ENCODE peak calls at places on chromosomes 6 and 20, in four cellular contexts. One of them, this sample, is unnamed.
A peak's percentile ranks its signal among the peaks of the same experiment; 100 is the strongest.

GRCh38 chr6:127148511-127148910 is 30.0 kb downstream of the RSPO3 start:
- DNase-seq in fibroblast of lung: peak; percentile 26
- DNase-seq in OCI-LY7: no peak
- DNase-seq in HepG2: no peak
- DNase-seq in this sample: no peak

GRCh38 chr20:33188421-33188820 is 20.5 kb downstream of the BPIFA2 start:
- DNase-seq in fibroblast of lung: no peak
- DNase-seq in OCI-LY7: no peak
- DNase-seq in HepG2: no peak
- DNase-seq in this sample: no peak

GRCh38 chr6:26286168-26286854 is 78.7 kb upstream of the BTN3A2 start:
- DNase-seq in fibroblast of lung: peak; percentile 51
- DNase-seq in OCI-LY7: peak; percentile 82
- DNase-seq in HepG2: peak; percentile 63
- DNase-seq in this sample: peak; percentile 59

GRCh38 chr6:38167598-38167997 is 348.1 kb downstream of the ZFAND3 start:
- DNase-seq in fibroblast of lung: no peak
- DNase-seq in OCI-LY7: no peak
- DNase-seq in HepG2: no peak
- DNase-seq in this sample: no peak

GRCh38 chr6:2110504-2110903 is 134.9 kb downstream of the GMDS start:
- DNase-seq in fibroblast of lung: peak; percentile 2
- DNase-seq in OCI-LY7: no peak
- DNase-seq in HepG2: no peak
- DNase-seq in this sample: no peak

GRCh38 chr6:29967379-29968010 is 25.2 kb downstream of the HLA-A start:
- DNase-seq in fibroblast of lung: peak; percentile 6
- DNase-seq in OCI-LY7: peak; percentile 61
- DNase-seq in HepG2: peak; percentile 81
- DNase-seq in this sample: peak; percentile 60

GRCh38 chr6:24932832-24933231 is 2.9 kb downstream of the RIPOR2 start:
- DNase-seq in fibroblast of lung: peak; percentile 66
- DNase-seq in OCI-LY7: peak; percentile 51
- DNase-seq in HepG2: no peak
- DNase-seq in this sample: peak; percentile 14

GRCh38 chr6:83417880-83418663 is 12.8 kb downstream of the ME1 start:
- DNase-seq in fibroblast of lung: peak; percentile 59
- DNase-seq in OCI-LY7: peak; percentile 10
- DNase-seq in HepG2: peak; percentile 27
- DNase-seq in this sample: peak; percentile 38

GRCh38 chr6:47014401-47014800 is 27.7 kb downstream of the ADGRF1 start:
- DNase-seq in fibroblast of lung: no peak
- DNase-seq in OCI-LY7: no peak
- DNase-seq in HepG2: no peak
- DNase-seq in this sample: no peak

GRCh38 chr6:157599191-157599590 is 218.2 kb downstream of the ZDHHC14 start:
- DNase-seq in fibroblast of lung: no peak
- DNase-seq in OCI-LY7: peak; percentile 68
- DNase-seq in HepG2: no peak
- DNase-seq in this sample: no peak

GRCh38 chr6:96836579-96837137 is 619 bp downstream of the GPR63 start:
- DNase-seq in fibroblast of lung: peak; percentile 12
- DNase-seq in OCI-LY7: no peak
- DNase-seq in HepG2: no peak
- DNase-seq in this sample: peak; percentile 24

GRCh38 chr6:46756469-46757205 is 9.9 kb downstream of the ANKRD66 start:
- DNase-seq in fibroblast of lung: peak; percentile 10
- DNase-seq in OCI-LY7: no peak
- DNase-seq in HepG2: no peak
- DNase-seq in this sample: no peak

GRCh38 chr20:64163776-64164122 is 503 bp upstream of the MYT1 start:
- DNase-seq in fibroblast of lung: no peak
- DNase-seq in OCI-LY7: no peak
- DNase-seq in HepG2: no peak
- DNase-seq in this sample: no peak

GRCh38 chr6:110493253-110493800 is 16.9 kb upstream of the SLC22A16 start:
- DNase-seq in fibroblast of lung: no peak
- DNase-seq in OCI-LY7: no peak
- DNase-seq in HepG2: no peak
- DNase-seq in this sample: no peak

GRCh38 chr6:88562737-88563625 is 396.8 kb upstream of the CNR1 start:
- DNase-seq in fibroblast of lung: no peak
- DNase-seq in OCI-LY7: no peak
- DNase-seq in HepG2: no peak
- DNase-seq in this sample: no peak

GRCh38 chr20:34543457-34544056 is 15.0 kb upstream of the MAP1LC3A start:
- DNase-seq in fibroblast of lung: no peak
- DNase-seq in OCI-LY7: no peak
- DNase-seq in HepG2: no peak
- DNase-seq in this sample: no peak

GRCh38 chr20:3846378-3846739 is 275 bp upstream of the MAVS start:
- DNase-seq in fibroblast of lung: no peak
- DNase-seq in OCI-LY7: no peak
- DNase-seq in HepG2: no peak
- DNase-seq in this sample: no peak

GRCh38 chr6:26588965-26589364 is 7.8 kb upstream of the ABT1 start:
- DNase-seq in fibroblast of lung: no peak
- DNase-seq in OCI-LY7: no peak
- DNase-seq in HepG2: no peak
- DNase-seq in this sample: no peak

GRCh38 chr20:17715075-17715474 is 15.3 kb downstream of the BANF2 start:
- DNase-seq in fibroblast of lung: no peak
- DNase-seq in OCI-LY7: no peak
- DNase-seq in HepG2: no peak
- DNase-seq in this sample: no peak

GRCh38 chr20:57391439-57392129 is 388 bp downstream of the RBM38 start:
- DNase-seq in fibroblast of lung: peak; percentile 19
- DNase-seq in OCI-LY7: peak; percentile 60
- DNase-seq in HepG2: no peak
- DNase-seq in this sample: no peak

GRCh38 chr6:69338431-69339162 is 458.2 kb downstream of the LMBRD1 start:
- DNase-seq in fibroblast of lung: no peak
- DNase-seq in OCI-LY7: no peak
- DNase-seq in HepG2: no peak
- DNase-seq in this sample: no peak

GRCh38 chr6:168992696-168993185 is 260.9 kb downstream of the THBS2 start:
- DNase-seq in fibroblast of lung: no peak
- DNase-seq in OCI-LY7: no peak
- DNase-seq in HepG2: no peak
- DNase-seq in this sample: no peak

GRCh38 chr6:115570326-115570725 is 490.4 kb downstream of the FRK start:
- DNase-seq in fibroblast of lung: peak; percentile 37
- DNase-seq in OCI-LY7: no peak
- DNase-seq in HepG2: no peak
- DNase-seq in this sample: no peak

GRCh38 chr6:137264308-137265075 is 45.3 kb upstream of the IFNGR1 start:
- DNase-seq in fibroblast of lung: no peak
- DNase-seq in OCI-LY7: no peak
- DNase-seq in HepG2: no peak
- DNase-seq in this sample: no peak

GRCh38 chr6:11166948-11167347 is 55.4 kb upstream of the ERVFRD-1 start:
- DNase-seq in fibroblast of lung: no peak
- DNase-seq in OCI-LY7: no peak
- DNase-seq in HepG2: no peak
- DNase-seq in this sample: no peak
- H3K4me2 ChIP-seq in fibroblast of lung: no peak overlapping the region
- H3K4me2 ChIP-seq in OCI-LY7: no peak overlapping the region
- H3K4me2 ChIP-seq in HepG2: no peak overlapping the region
- H3K4me2 ChIP-seq in this sample: no peak overlapping the region

DNA sequence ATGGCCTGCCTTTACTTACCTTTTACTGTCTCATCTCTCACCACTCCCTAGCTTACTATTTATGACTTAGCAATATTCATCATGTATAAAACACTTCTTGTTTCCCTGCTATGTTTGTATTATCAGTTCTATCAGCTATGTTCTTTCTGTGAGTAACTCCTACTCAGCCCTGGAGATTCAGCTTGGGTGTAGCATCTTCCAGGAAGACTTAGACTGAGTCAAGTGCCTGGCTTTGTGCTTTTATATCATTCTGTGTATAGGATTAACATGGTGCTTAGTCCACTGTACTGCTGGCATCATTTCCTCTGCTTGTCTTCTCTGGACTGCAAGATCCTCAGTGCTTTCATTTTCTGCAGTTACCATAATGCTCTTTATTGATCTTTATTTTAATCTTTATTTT is 257.8 kb downstream of the BTBD3 start:
- DNase-seq in fibroblast of lung: no peak
- DNase-seq in OCI-LY7: no peak
- DNase-seq in HepG2: no peak
- DNase-seq in this sample: peak; percentile 45
- H2AFZ ChIP-seq in fibroblast of lung: no peak overlapping the region
- H2AFZ ChIP-seq in OCI-LY7: no peak overlapping the region
- H2AFZ ChIP-seq in HepG2: no peak overlapping the region
- H2AFZ ChIP-seq in this sample: no peak overlapping the region

GRCh38 chr6:131894735-131895424 is 56.3 kb downstream of the CCN2 start:
- DNase-seq in fibroblast of lung: no peak
- DNase-seq in OCI-LY7: no peak
- DNase-seq in HepG2: peak; percentile 99
- DNase-seq in this sample: no peak

GRCh38 chr6:131890091-131890490 is 61.1 kb downstream of the CCN2 start:
- DNase-seq in fibroblast of lung: no peak
- DNase-seq in OCI-LY7: no peak
- DNase-seq in HepG2: no peak
- DNase-seq in this sample: no peak

GRCh38 chr6:131897050-131897435 is 54.1 kb downstream of the CCN2 start:
- DNase-seq in fibroblast of lung: no peak
- DNase-seq in OCI-LY7: no peak
- DNase-seq in HepG2: no peak
- DNase-seq in this sample: no peak

GRCh38 chr6:131898718-131899117 is 52.5 kb downstream of the CCN2 start:
- DNase-seq in fibroblast of lung: no peak
- DNase-seq in OCI-LY7: no peak
- DNase-seq in HepG2: no peak
- DNase-seq in this sample: no peak

GRCh38 chr6:131893198-131893597 is 58.0 kb downstream of the CCN2 start:
- DNase-seq in fibroblast of lung: no peak
- DNase-seq in OCI-LY7: no peak
- DNase-seq in HepG2: no peak
- DNase-seq in this sample: no peak
- H3K4me2 ChIP-seq in fibroblast of lung: no peak overlapping the region
- H3K4me2 ChIP-seq in OCI-LY7: no peak overlapping the region
- H3K4me2 ChIP-seq in HepG2: no peak overlapping the region
- H3K4me2 ChIP-seq in this sample: no peak overlapping the region

GRCh38 chr6:42162812-42163211 is 10.4 kb upstream of the GUCA1A start:
- DNase-seq in fibroblast of lung: no peak
- DNase-seq in OCI-LY7: no peak
- DNase-seq in HepG2: no peak
- DNase-seq in this sample: no peak
- H2AFZ ChIP-seq in fibroblast of lung: no peak overlapping the region
- H2AFZ ChIP-seq in OCI-LY7: no peak overlapping the region
- H2AFZ ChIP-seq in HepG2: no peak overlapping the region
- H2AFZ ChIP-seq in this sample: no peak overlapping the region

GRCh38 chr6:125988280-125988679 is 1.9 kb downstream of the TRMT11 start:
- DNase-seq in fibroblast of lung: no peak
- DNase-seq in OCI-LY7: no peak
- DNase-seq in HepG2: no peak
- DNase-seq in this sample: no peak

GRCh38 chr6:125986956-125987617 is 747 bp downstream of the TRMT11 start:
- DNase-seq in fibroblast of lung: peak; percentile 26
- DNase-seq in OCI-LY7: peak; percentile 28
- DNase-seq in HepG2: peak; percentile 63
- DNase-seq in this sample: no peak

GRCh38 chr6:125985522-125985921 is 818 bp upstream of the TRMT11 start:
- DNase-seq in fibroblast of lung: no peak
- DNase-seq in OCI-LY7: no peak
- DNase-seq in HepG2: peak; percentile 21
- DNase-seq in this sample: no peak

GRCh38 chr6:125985967-125986294 is 409 bp upstream of the TRMT11 start:
- DNase-seq in fibroblast of lung: no peak
- DNase-seq in OCI-LY7: no peak
- DNase-seq in HepG2: no peak
- DNase-seq in this sample: no peak

GRCh38 chr6:125986295-125986955 is at the start of gene TRMT11:
- DNase-seq in fibroblast of lung: peak; percentile 84
- DNase-seq in OCI-LY7: peak; percentile 87
- DNase-seq in HepG2: peak; percentile 97
- DNase-seq in this sample: peak; percentile 89
- H3K4me2 ChIP-seq in fibroblast of lung: peak within 1 kb of the TSS; percentile 95
- H3K4me2 ChIP-seq in OCI-LY7: peak within 1 kb of the TSS; percentile 86
- H3K4me2 ChIP-seq in HepG2: peak within 1 kb of the TSS; percentile 90
- H3K4me2 ChIP-seq in this sample: peak within 1 kb of the TSS; percentile 85

DNA sequence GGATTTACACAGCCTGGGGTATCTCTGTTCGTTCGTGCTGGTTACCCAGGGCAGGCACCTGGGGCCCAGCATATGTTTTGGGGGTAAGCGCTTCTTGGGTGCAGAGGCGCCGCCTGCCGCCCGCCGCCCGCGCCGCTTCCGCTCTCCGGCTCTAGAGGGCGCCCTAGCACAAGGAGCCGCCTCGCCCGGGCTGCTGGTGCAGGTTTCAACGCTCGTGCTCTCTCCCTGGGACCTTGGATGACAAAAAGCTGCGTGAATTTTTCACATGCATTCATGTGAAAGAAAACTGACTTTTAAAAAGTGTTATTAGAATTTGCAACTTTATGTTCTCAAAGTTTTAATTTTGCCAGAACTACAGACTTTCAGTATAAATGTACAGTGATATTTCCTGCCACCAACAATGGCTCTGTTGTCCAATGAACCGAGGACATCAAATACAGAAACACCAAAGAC is 32.5 kb downstream of the PRR18 start:
- DNase-seq in fibroblast of lung: peak; percentile 13
- DNase-seq in OCI-LY7: peak; percentile 75
- DNase-seq in HepG2: peak; percentile 30
- DNase-seq in this sample: peak; percentile 37
- H2AFZ ChIP-seq in fibroblast of lung: no peak overlapping the region
- H2AFZ ChIP-seq in OCI-LY7: peak overlapping the region; percentile 92
- H2AFZ ChIP-seq in HepG2: no peak overlapping the region
- H2AFZ ChIP-seq in this sample: no peak overlapping the region

GRCh38 chr20:36542019-36542488 is 735 bp downstream of the MYL9 start:
- DNase-seq in fibroblast of lung: peak; percentile 59
- DNase-seq in OCI-LY7: no peak
- DNase-seq in HepG2: peak; percentile 46
- DNase-seq in this sample: no peak
- H3K4me2 ChIP-seq in fibroblast of lung: peak overlapping the region; percentile 85
- H3K4me2 ChIP-seq in OCI-LY7: no peak overlapping the region
- H3K4me2 ChIP-seq in HepG2: peak overlapping the region; percentile 19
- H3K4me2 ChIP-seq in this sample: no peak overlapping the region

DNA sequence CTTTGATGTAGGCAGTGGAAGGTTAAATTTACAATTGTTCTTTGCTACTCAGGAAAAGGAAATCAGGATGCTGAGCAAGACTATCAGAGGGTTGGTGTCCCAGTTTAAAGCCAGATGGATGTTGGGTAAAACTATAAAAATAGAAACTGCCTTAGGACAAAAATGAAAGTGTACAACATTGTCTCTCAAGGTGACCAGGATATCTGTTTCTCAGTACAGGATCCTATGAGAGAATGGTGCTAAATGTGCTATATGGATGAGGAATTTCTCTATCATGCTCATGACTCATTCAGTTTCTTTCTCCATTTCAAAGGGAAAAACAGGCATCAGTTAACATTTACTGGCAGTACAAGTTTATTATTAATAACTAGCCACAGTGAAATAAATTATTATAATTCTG is 534.2 kb upstream of the GJE1 start:
- DNase-seq in fibroblast of lung: peak; percentile 24
- DNase-seq in OCI-LY7: no peak
- DNase-seq in HepG2: no peak
- DNase-seq in this sample: peak; percentile 13
- H2AFZ ChIP-seq in fibroblast of lung: peak overlapping the region; percentile 1
- H2AFZ ChIP-seq in OCI-LY7: no peak overlapping the region
- H2AFZ ChIP-seq in HepG2: no peak overlapping the region
- H2AFZ ChIP-seq in this sample: no peak overlapping the region

GRCh38 chr20:62274332-62275262 is 28.2 kb upstream of the ADRM1 start:
- DNase-seq in fibroblast of lung: peak; percentile 10
- DNase-seq in OCI-LY7: no peak
- DNase-seq in HepG2: no peak
- DNase-seq in this sample: no peak
- H3K4me2 ChIP-seq in fibroblast of lung: no peak overlapping the region
- H3K4me2 ChIP-seq in OCI-LY7: no peak overlapping the region
- H3K4me2 ChIP-seq in HepG2: no peak overlapping the region
- H3K4me2 ChIP-seq in this sample: no peak overlapping the region